ENCODE peak calls at places on chromosome 7, in ten cellular contexts. H is transverse colon, B is endodermal cell, J is body of pancreas, Y is psoas muscle, Q is adipocyte, V is SJSA1, O is heart left ventricle, C is spleen, K is aorta. U is an unnamed sample.

GRCh38 chr7:158101821-158102450 is 485.7 kb downstream of the PTPRN2 start:
- DNase-seq in H (no peak), B (peak; percentile 14), J (no peak), Y (no peak), Q (no peak), V (no peak), O (no peak), C (peak; percentile 59), K (no peak), U (no peak)

GRCh38 chr7:45970454-45970853 is 49.4 kb upstream of the IGFBP3 start:
- DNase-seq in H (no peak), B (peak; percentile 27), J (no peak), Y (no peak), Q (peak; percentile 22), V (no peak), O (no peak), C (no peak), K (no peak), U (no peak)

GRCh38 chr7:98548981-98549380 is 68.1 kb upstream of the NPTX2 start:
- DNase-seq in H (no peak), B (no peak), J (no peak), Y (no peak), Q (no peak), V (no peak), O (no peak), C (no peak), K (no peak), U (no peak)

GRCh38 chr7:104956753-104957450 is 57.1 kb upstream of the KMT2E start:
- DNase-seq in H (no peak), B (no peak), J (no peak), Y (no peak), Q (peak; percentile 54), V (peak; percentile 93), O (no peak), C (no peak), K (no peak), U (no peak)

GRCh38 chr7:76211216-76211615 is 9.5 kb downstream of the SRRM3 start:
- DNase-seq in H (no peak), B (no peak), J (no peak), Y (no peak), Q (no peak), V (no peak), O (no peak), C (no peak), K (no peak), U (no peak)

GRCh38 chr7:88141025-88141424 is 78.8 kb downstream of the SRI start:
- DNase-seq in H (peak; percentile 25), B (peak; percentile 59), J (peak; percentile 69), Y (no peak), Q (no peak), V (no peak), O (no peak), C (no peak), K (no peak), U (no peak)

GRCh38 chr7:103640031-103640779 is 194.2 kb upstream of the SLC26A5 start:
- DNase-seq in H (no peak), B (no peak), J (no peak), Y (no peak), Q (no peak), V (peak; percentile 5), O (no peak), C (no peak), K (no peak), U (no peak)

GRCh38 chr7:10767771-10768170 is 205.9 kb upstream of the PHF14 start:
- DNase-seq in H (no peak), B (no peak), J (no peak), Y (no peak), Q (no peak), V (no peak), O (no peak), C (no peak), K (no peak), U (no peak)

GRCh38 chr7:54678763-54679396 is 80.1 kb downstream of the SEC61G start:
- DNase-seq in H (no peak), B (no peak), J (no peak), Y (no peak), Q (no peak), V (no peak), O (no peak), C (no peak), K (no peak), U (no peak)

GRCh38 chr7:2616973-2617709 is 14.6 kb upstream of the TTYH3 start:
- DNase-seq in H (no peak), B (no peak), J (no peak), Y (no peak), Q (no peak), V (no peak), O (no peak), C (no peak), K (no peak), U (no peak)

GRCh38 chr7:154860621-154861375 is 142.1 kb downstream of the PAXIP1 start:
- DNase-seq in H (no peak), B (no peak), J (no peak), Y (no peak), Q (no peak), V (no peak), O (no peak), C (no peak), K (no peak), U (no peak)

DNA sequence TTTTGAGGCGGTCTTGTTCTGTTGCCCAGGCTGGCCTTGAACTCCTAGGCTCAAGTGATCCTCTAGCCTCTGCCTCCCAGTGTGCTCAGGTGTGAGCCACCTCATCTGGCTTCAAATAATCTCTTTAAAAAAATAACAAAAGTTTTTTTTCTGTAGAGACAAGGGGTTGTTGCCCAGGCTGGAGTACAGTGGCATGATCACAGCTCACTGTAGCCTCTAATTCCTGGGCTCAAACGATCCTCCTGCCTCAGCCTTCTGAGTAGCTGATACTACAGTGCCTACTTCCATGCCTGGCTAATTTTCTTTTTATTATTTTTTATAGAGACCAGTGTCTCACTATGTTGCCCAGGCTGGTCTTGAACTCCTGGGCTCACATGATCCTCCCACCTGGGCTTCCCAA is 11.7 kb downstream of the FOXK1 start:
- DNase-seq in H (no peak), B (no peak), J (no peak), Y (no peak), Q (no peak), V (no peak), O (no peak), C (no peak), K (no peak), U (no peak)
- H3K4me1 ChIP-seq in H (peaks cover 12% of the 10 kb centered on the region), B (no peaks in the 10 kb centered on the region), J (peaks cover 5% of the 10 kb centered on the region), Y (peaks cover 65% of the 10 kb centered on the region), Q (peaks cover 57% of the 10 kb centered on the region), V (peaks cover 13% of the 10 kb centered on the region), O (peaks cover 67% of the 10 kb centered on the region), C (peaks cover 92% of the 10 kb centered on the region), K (peaks cover 3% of the 10 kb centered on the region), U (no peaks in the 10 kb centered on the region)

GRCh38 chr7:27108390-27109127 is 6.1 kb upstream of the HOXA2 start:
- DNase-seq in H (peak; percentile 63), B (peak; percentile 87), J (no peak), Y (peak; percentile 80), Q (no peak), V (no peak), O (no peak), C (peak; percentile 85), K (peak; percentile 79), U (no peak)

GRCh38 chr7:27111753-27112277 is 9.3 kb upstream of the HOXA2 start:
- DNase-seq in H (no peak), B (no peak), J (no peak), Y (no peak), Q (no peak), V (no peak), O (no peak), C (no peak), K (no peak), U (no peak)

GRCh38 chr7:27110977-27111752 is 8.7 kb upstream of the HOXA2 start:
- DNase-seq in H (no peak), B (no peak), J (no peak), Y (peak; percentile 68), Q (no peak), V (peak; percentile 73), O (no peak), C (no peak), K (peak; percentile 79), U (no peak)

GRCh38 chr7:27109533-27110162 is 7.2 kb upstream of the HOXA2 start:
- DNase-seq in H (no peak), B (no peak), J (no peak), Y (no peak), Q (no peak), V (no peak), O (no peak), C (no peak), K (no peak), U (no peak)

GRCh38 chr7:27110163-27110976 is 7.9 kb upstream of the HOXA2 start:
- DNase-seq in H (peak; percentile 78), B (peak; percentile 83), J (no peak), Y (peak; percentile 79), Q (no peak), V (peak; percentile 86), O (no peak), C (no peak), K (peak; percentile 87), U (no peak)
- H3K4me3 ChIP-seq in H (no peak overlapping the region), B (no peak overlapping the region), J (no peak overlapping the region), Y (peak overlapping the region; percentile 33), Q (peak overlapping the region; percentile 55), V (peak overlapping the region; percentile 17), O (no peak overlapping the region), C (no peak overlapping the region), K (no peak overlapping the region), U (no peak overlapping the region)

GRCh38 chr7:93723424-93724124 is 149.1 kb upstream of the CALCR start:
- DNase-seq in H (no peak), B (no peak), J (no peak), Y (no peak), Q (no peak), V (no peak), O (no peak), C (peak; percentile 35), K (no peak), U (no peak)

GRCh38 chr7:93720106-93720505 is 145.6 kb upstream of the CALCR start:
- DNase-seq in H (no peak), B (no peak), J (no peak), Y (no peak), Q (no peak), V (no peak), O (no peak), C (no peak), K (no peak), U (no peak)

GRCh38 chr7:93728292-93728691 is 153.8 kb upstream of the CALCR start:
- DNase-seq in H (no peak), B (no peak), J (no peak), Y (no peak), Q (no peak), V (no peak), O (no peak), C (no peak), K (no peak), U (no peak)

GRCh38 chr7:93725954-93726353 is 151.4 kb upstream of the CALCR start:
- DNase-seq in H (no peak), B (no peak), J (no peak), Y (no peak), Q (no peak), V (no peak), O (no peak), C (no peak), K (no peak), U (no peak)
- H3K4me1 ChIP-seq in H (no peaks in the 10 kb centered on the region), B (peaks cover 3% of the 10 kb centered on the region), J (no peaks in the 10 kb centered on the region), Y (no peaks in the 10 kb centered on the region), Q (no peaks in the 10 kb centered on the region), V (no peaks in the 10 kb centered on the region), O (no peaks in the 10 kb centered on the region), C (no peaks in the 10 kb centered on the region), K (no peaks in the 10 kb centered on the region), U (no peaks in the 10 kb centered on the region)

DNA sequence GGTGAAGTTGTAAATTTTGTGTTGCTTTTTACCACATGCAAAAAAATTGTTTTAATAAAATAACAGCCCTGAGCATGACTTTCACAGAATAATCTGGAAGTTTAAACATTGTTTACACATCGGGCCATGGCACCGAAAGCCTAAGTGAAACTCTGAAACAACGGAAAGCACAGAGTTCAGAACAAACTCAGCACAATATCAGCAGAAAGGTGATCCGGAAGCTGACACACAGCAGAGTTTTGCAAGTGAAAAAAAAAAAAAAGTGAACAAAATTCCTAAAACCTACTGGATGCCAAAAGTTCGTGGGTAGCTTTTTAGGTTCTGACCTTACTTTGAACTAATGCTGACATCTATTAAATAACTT is 39.8 kb downstream of the ELMO1 start:
- DNase-seq in H (no peak), B (no peak), J (no peak), Y (no peak), Q (no peak), V (no peak), O (no peak), C (no peak), K (no peak), U (peak; percentile 28)
- H3K4me3 ChIP-seq in H (no peak overlapping the region), B (no peak overlapping the region), J (no peak overlapping the region), Y (no peak overlapping the region), Q (no peak overlapping the region), V (no peak overlapping the region), O (no peak overlapping the region), C (no peak overlapping the region), K (no peak overlapping the region), U (peak overlapping the region; percentile 29)